ENCODE peak calls at places on chromosomes 4 and X, in six cellular contexts. A, Q, U, Z, M and S are unnamed samples.

GRCh38 chrX:38183577-38183976 is 37.1 kb downstream of the SRPX start:
- ATAC-seq in A (no peak), Q (no peak), U (no peak), Z (no peak), M (no peak), S (no peak)

GRCh38 chrX:153755136-153755535 is 8.9 kb upstream of the PLXNB3 start:
- ATAC-seq in A (no peak), Q (no peak), U (peak), Z (no peak), M (no peak), S (no peak)

GRCh38 chr4:68271851-68272756 is 26.6 kb upstream of the TMPRSS11B start:
- ATAC-seq in A (no peak), Q (no peak), U (peak), Z (peak), M (peak), S (peak)

GRCh38 chrX:15142084-15142715 is 127.7 kb downstream of the ASB9 start:
- ATAC-seq in A (no peak), Q (no peak), U (no peak), Z (peak), M (peak), S (no peak)

GRCh38 chrX:119266364-119266995 is 30.4 kb downstream of the PGRMC1 start:
- ATAC-seq in A (peak), Q (no peak), U (peak), Z (peak), M (peak), S (no peak)

GRCh38 chr4:26141916-26142638 is 178.7 kb upstream of the RBPJ start:
- ATAC-seq in A (no peak), Q (no peak), U (no peak), Z (peak), M (no peak), S (peak)

GRCh38 chrX:17613979-17614572 is 123.2 kb upstream of the SCML1 start:
- ATAC-seq in A (no peak), Q (peak), U (no peak), Z (peak), M (peak), S (no peak)

GRCh38 chr4:81482344-81482743 is 10.6 kb upstream of the RASGEF1B start:
- ATAC-seq in A (no peak), Q (no peak), U (no peak), Z (no peak), M (no peak), S (no peak)

GRCh38 chr4:3702551-3703221 is 63.5 kb upstream of the ADRA2C start:
- ATAC-seq in A (no peak), Q (no peak), U (no peak), Z (no peak), M (no peak), S (no peak)

GRCh38 chr4:55038176-55038890 is 87.1 kb downstream of the KDR start:
- ATAC-seq in A (no peak), Q (peak), U (no peak), Z (no peak), M (no peak), S (peak)
- TF ChIP-seq EP300 in A (no peak), Q (no peak), U (no peak), Z (no peak), M (no peak), S (no peak)

GRCh38 chr4:15895517-15895916 is 43.0 kb downstream of the FGFBP1 start:
- ATAC-seq in A (no peak), Q (no peak), U (no peak), Z (no peak), M (no peak), S (no peak)

GRCh38 chr4:15901996-15902395 is 36.5 kb downstream of the FGFBP1 start:
- ATAC-seq in A (no peak), Q (no peak), U (no peak), Z (peak), M (no peak), S (no peak)

GRCh38 chr4:15897577-15897976 is 41.0 kb downstream of the FGFBP1 start:
- ATAC-seq in A (no peak), Q (no peak), U (no peak), Z (no peak), M (no peak), S (no peak)

GRCh38 chr4:15899511-15899910 is 39.0 kb downstream of the FGFBP1 start:
- ATAC-seq in A (no peak), Q (no peak), U (no peak), Z (no peak), M (no peak), S (no peak)

DNA sequence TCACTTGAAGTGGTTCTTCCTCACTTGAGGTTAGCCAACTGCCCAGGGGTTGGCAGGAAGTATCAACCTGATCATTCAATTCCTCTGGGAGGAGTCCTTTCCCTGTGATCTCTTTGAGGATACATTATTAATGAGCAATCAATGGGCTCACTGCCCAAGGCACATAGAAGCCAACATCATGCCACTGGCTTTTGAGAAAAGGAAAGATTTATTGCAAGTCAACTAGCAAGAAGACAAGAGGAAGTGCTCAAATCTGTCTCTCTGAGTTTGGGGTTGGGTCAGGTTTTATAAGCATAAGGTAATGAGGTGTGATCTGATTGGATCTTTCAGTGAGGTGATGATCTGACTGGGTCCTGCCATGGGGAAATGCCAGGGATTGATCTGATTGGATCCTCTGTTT is 39.6 kb downstream of the FGFBP1 start:
- ATAC-seq in A (no peak), Q (no peak), U (no peak), Z (no peak), M (no peak), S (no peak)
- TF ChIP-seq EP300 in A (no peak), Q (no peak), U (no peak), Z (no peak), M (no peak), S (no peak)

GRCh38 chr4:185508162-185508561 is 27.1 kb downstream of the PDLIM3 start:
- ATAC-seq in A (no peak), Q (peak), U (no peak), Z (peak), M (peak), S (no peak)
- TF ChIP-seq EP300 in A (no peak), Q (no peak), U (no peak), Z (no peak), M (no peak), S (no peak)

GRCh38 chr4:61200195-61200990 is at the start of gene ADGRL3:
- ATAC-seq in A (peak), Q (no peak), U (peak), Z (no peak), M (peak), S (peak)
- TF ChIP-seq EP300 in A (no peak), Q (no peak), U (no peak), Z (no peak), M (no peak), S (no peak)

GRCh38 chrX:133857648-133858269 is 127.6 kb downstream of the GPC3 start:
- ATAC-seq in A (no peak), Q (no peak), U (no peak), Z (no peak), M (no peak), S (no peak)
- TF ChIP-seq EP300 in A (no peak), Q (no peak), U (no peak), Z (no peak), M (no peak), S (no peak)